ENCODE peak calls at places on chromosomes 5 and 9, in five cellular contexts. One of them, this sample, is unnamed.

GRCh38 chr9:33329996-33330395 is 39.7 kb downstream of the NFX1 start:
- DNase-seq in mesendoderm: no peak
- DNase-seq in mammary epithelial cell: peak
- DNase-seq in CD4-positive, CD25-positive, alpha-beta regulatory T cell: no peak
- DNase-seq in hepatocyte: peak
- DNase-seq in this sample: no peak

GRCh38 chr5:180649297-180650039 is at the start of gene FLT4:
- DNase-seq in mesendoderm: no peak
- DNase-seq in mammary epithelial cell: no peak
- DNase-seq in CD4-positive, CD25-positive, alpha-beta regulatory T cell: no peak
- DNase-seq in hepatocyte: peak
- DNase-seq in this sample: peak

GRCh38 chr5:60844429-60844890 is 391 bp upstream of the ELOVL7 start:
- DNase-seq in mesendoderm: peak
- DNase-seq in mammary epithelial cell: peak
- DNase-seq in CD4-positive, CD25-positive, alpha-beta regulatory T cell: no peak
- DNase-seq in hepatocyte: no peak
- DNase-seq in this sample: no peak

GRCh38 chr5:72202331-72202825 is 95.1 kb downstream of the MAP1B start:
- DNase-seq in mesendoderm: no peak
- DNase-seq in mammary epithelial cell: no peak
- DNase-seq in CD4-positive, CD25-positive, alpha-beta regulatory T cell: no peak
- DNase-seq in hepatocyte: no peak
- DNase-seq in this sample: no peak

GRCh38 chr9:108861464-108861863 is 602 bp upstream of the ACTL7A start:
- DNase-seq in mesendoderm: no peak
- DNase-seq in mammary epithelial cell: no peak
- DNase-seq in CD4-positive, CD25-positive, alpha-beta regulatory T cell: no peak
- DNase-seq in hepatocyte: no peak
- DNase-seq in this sample: no peak

GRCh38 chr5:82862247-82862646 is 214.9 kb downstream of the TMEM167A start:
- DNase-seq in mesendoderm: no peak
- DNase-seq in mammary epithelial cell: no peak
- DNase-seq in CD4-positive, CD25-positive, alpha-beta regulatory T cell: no peak
- DNase-seq in hepatocyte: no peak
- DNase-seq in this sample: no peak

GRCh38 chr5:22560115-22560514 is 293.0 kb downstream of the CDH12 start:
- DNase-seq in mesendoderm: no peak
- DNase-seq in mammary epithelial cell: peak
- DNase-seq in CD4-positive, CD25-positive, alpha-beta regulatory T cell: no peak
- DNase-seq in hepatocyte: peak
- DNase-seq in this sample: no peak

GRCh38 chr9:80485420-80485819 is 913.7 kb downstream of the TLE4 start:
- DNase-seq in mesendoderm: no peak
- DNase-seq in mammary epithelial cell: no peak
- DNase-seq in CD4-positive, CD25-positive, alpha-beta regulatory T cell: no peak
- DNase-seq in hepatocyte: no peak
- DNase-seq in this sample: no peak

GRCh38 chr5:73228052-73228451 is 55.1 kb downstream of the TMEM174 start:
- DNase-seq in mesendoderm: no peak
- DNase-seq in mammary epithelial cell: no peak
- DNase-seq in CD4-positive, CD25-positive, alpha-beta regulatory T cell: no peak
- DNase-seq in hepatocyte: no peak
- DNase-seq in this sample: no peak

GRCh38 chr5:115577329-115577728 is 24.9 kb downstream of the TICAM2 start:
- DNase-seq in mesendoderm: no peak
- DNase-seq in mammary epithelial cell: peak
- DNase-seq in CD4-positive, CD25-positive, alpha-beta regulatory T cell: no peak
- DNase-seq in hepatocyte: no peak
- DNase-seq in this sample: no peak

GRCh38 chr5:143405063-143405746 is 1.7 kb upstream of the NR3C1 start:
- DNase-seq in mesendoderm: peak
- DNase-seq in mammary epithelial cell: peak
- DNase-seq in CD4-positive, CD25-positive, alpha-beta regulatory T cell: peak
- DNase-seq in hepatocyte: peak
- DNase-seq in this sample: peak

GRCh38 chr5:137845472-137845871 is 22.2 kb upstream of the MYOT start:
- DNase-seq in mesendoderm: no peak
- DNase-seq in mammary epithelial cell: no peak
- DNase-seq in CD4-positive, CD25-positive, alpha-beta regulatory T cell: no peak
- DNase-seq in hepatocyte: no peak
- DNase-seq in this sample: no peak

GRCh38 chr9:126371007-126371870 is 44.6 kb downstream of the MVB12B start:
- DNase-seq in mesendoderm: peak
- DNase-seq in mammary epithelial cell: no peak
- DNase-seq in CD4-positive, CD25-positive, alpha-beta regulatory T cell: no peak
- DNase-seq in hepatocyte: no peak
- DNase-seq in this sample: no peak

GRCh38 chr9:87594218-87594617 is 96.6 kb downstream of the DAPK1 start:
- DNase-seq in mesendoderm: no peak
- DNase-seq in mammary epithelial cell: no peak
- DNase-seq in CD4-positive, CD25-positive, alpha-beta regulatory T cell: no peak
- DNase-seq in hepatocyte: no peak
- DNase-seq in this sample: no peak

GRCh38 chr5:4765411-4765810 is 374.7 kb upstream of the ADAMTS16 start:
- DNase-seq in mesendoderm: no peak
- DNase-seq in mammary epithelial cell: no peak
- DNase-seq in CD4-positive, CD25-positive, alpha-beta regulatory T cell: no peak
- DNase-seq in hepatocyte: no peak
- DNase-seq in this sample: no peak

GRCh38 chr5:53035868-53036381 is 46.8 kb downstream of the ITGA2 start:
- DNase-seq in mesendoderm: peak
- DNase-seq in mammary epithelial cell: peak
- DNase-seq in CD4-positive, CD25-positive, alpha-beta regulatory T cell: no peak
- DNase-seq in hepatocyte: no peak
- DNase-seq in this sample: no peak

GRCh38 chr9:28212979-28213378 is 639.7 kb upstream of the C9orf72 start:
- DNase-seq in mesendoderm: peak
- DNase-seq in mammary epithelial cell: peak
- DNase-seq in CD4-positive, CD25-positive, alpha-beta regulatory T cell: no peak
- DNase-seq in hepatocyte: peak
- DNase-seq in this sample: no peak

GRCh38 chr5:116237917-116238502 is 153.2 kb downstream of the COMMD10 start:
- DNase-seq in mesendoderm: no peak
- DNase-seq in mammary epithelial cell: no peak
- DNase-seq in CD4-positive, CD25-positive, alpha-beta regulatory T cell: no peak
- DNase-seq in hepatocyte: no peak
- DNase-seq in this sample: no peak

GRCh38 chr5:102583663-102584062 is 84.9 kb upstream of the SLCO6A1 start:
- DNase-seq in mesendoderm: no peak
- DNase-seq in mammary epithelial cell: no peak
- DNase-seq in CD4-positive, CD25-positive, alpha-beta regulatory T cell: no peak
- DNase-seq in hepatocyte: peak
- DNase-seq in this sample: no peak

GRCh38 chr5:95960802-95961616 is 642 bp downstream of the ELL2 start:
- DNase-seq in mesendoderm: peak
- DNase-seq in mammary epithelial cell: peak
- DNase-seq in CD4-positive, CD25-positive, alpha-beta regulatory T cell: peak
- DNase-seq in hepatocyte: peak
- DNase-seq in this sample: peak

GRCh38 chr5:109997191-109997590 is 307.5 kb downstream of the MAN2A1 start:
- DNase-seq in mesendoderm: peak
- DNase-seq in mammary epithelial cell: no peak
- DNase-seq in CD4-positive, CD25-positive, alpha-beta regulatory T cell: no peak
- DNase-seq in hepatocyte: no peak
- DNase-seq in this sample: no peak

GRCh38 chr5:177469061-177469628 is 4.3 kb downstream of the DBN1 start:
- DNase-seq in mesendoderm: peak
- DNase-seq in mammary epithelial cell: no peak
- DNase-seq in CD4-positive, CD25-positive, alpha-beta regulatory T cell: no peak
- DNase-seq in hepatocyte: no peak
- DNase-seq in this sample: no peak

GRCh38 chr5:178215263-178216002 is 11.1 kb downstream of the HNRNPAB start:
- DNase-seq in mesendoderm: no peak
- DNase-seq in mammary epithelial cell: no peak
- DNase-seq in CD4-positive, CD25-positive, alpha-beta regulatory T cell: no peak
- DNase-seq in hepatocyte: no peak
- DNase-seq in this sample: no peak

GRCh38 chr5:145946112-145946861 is 9.9 kb downstream of the SH3RF2 start:
- DNase-seq in mesendoderm: peak
- DNase-seq in mammary epithelial cell: peak
- DNase-seq in CD4-positive, CD25-positive, alpha-beta regulatory T cell: no peak
- DNase-seq in hepatocyte: peak
- DNase-seq in this sample: no peak

GRCh38 chr5:58199087-58199486 is 260.8 kb downstream of the PLK2 start:
- DNase-seq in mesendoderm: no peak
- DNase-seq in mammary epithelial cell: no peak
- DNase-seq in CD4-positive, CD25-positive, alpha-beta regulatory T cell: no peak
- DNase-seq in hepatocyte: no peak
- DNase-seq in this sample: no peak

GRCh38 chr5:92518318-92518913 is 1062.6 kb downstream of the NR2F1-AS1 start:
- DNase-seq in mesendoderm: peak
- DNase-seq in mammary epithelial cell: peak
- DNase-seq in CD4-positive, CD25-positive, alpha-beta regulatory T cell: no peak
- DNase-seq in hepatocyte: peak
- DNase-seq in this sample: no peak

GRCh38 chr5:151592855-151593408 is 1.8 kb upstream of the FAT2 start:
- DNase-seq in mesendoderm: peak
- DNase-seq in mammary epithelial cell: no peak
- DNase-seq in CD4-positive, CD25-positive, alpha-beta regulatory T cell: no peak
- DNase-seq in hepatocyte: peak
- DNase-seq in this sample: no peak

GRCh38 chr5:62488531-62488930 is 76.0 kb downstream of the IPO11 start:
- DNase-seq in mesendoderm: peak
- DNase-seq in mammary epithelial cell: peak
- DNase-seq in CD4-positive, CD25-positive, alpha-beta regulatory T cell: no peak
- DNase-seq in hepatocyte: no peak
- DNase-seq in this sample: no peak

GRCh38 chr5:24538345-24538744 is 106.4 kb downstream of the CDH10 start:
- DNase-seq in mesendoderm: no peak
- DNase-seq in mammary epithelial cell: no peak
- DNase-seq in CD4-positive, CD25-positive, alpha-beta regulatory T cell: no peak
- DNase-seq in hepatocyte: no peak
- DNase-seq in this sample: no peak

DNA sequence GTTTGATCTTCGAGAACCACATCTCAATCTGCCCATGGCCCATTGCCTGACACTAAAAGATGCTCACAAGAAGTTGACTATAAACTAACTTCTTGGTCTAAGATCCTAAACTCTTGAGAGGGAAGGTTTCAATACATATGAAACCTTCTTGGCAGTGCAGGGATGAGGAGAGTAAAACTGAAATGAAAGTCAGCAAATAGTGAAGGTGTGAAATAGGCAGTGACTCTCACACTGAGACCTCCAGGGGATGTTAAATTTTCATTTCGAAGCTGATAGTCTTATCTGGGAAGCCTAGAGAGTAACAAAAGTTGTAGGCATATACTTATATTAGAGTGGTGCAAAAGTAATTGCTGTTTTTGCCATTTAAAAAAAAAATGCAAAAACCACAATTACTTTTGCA is 974 bp upstream of the CYSTM1 start:
- DNase-seq in mesendoderm: no peak
- DNase-seq in mammary epithelial cell: no peak
- DNase-seq in CD4-positive, CD25-positive, alpha-beta regulatory T cell: no peak
- DNase-seq in hepatocyte: no peak
- DNase-seq in this sample: no peak
- H3K27ac ChIP-seq in mesendoderm: no peak
- H3K27ac ChIP-seq in mammary epithelial cell: no peak
- H3K27ac ChIP-seq in CD4-positive, CD25-positive, alpha-beta regulatory T cell: no peak
- H3K27ac ChIP-seq in hepatocyte: peak
- H3K27ac ChIP-seq in this sample: peak

DNA sequence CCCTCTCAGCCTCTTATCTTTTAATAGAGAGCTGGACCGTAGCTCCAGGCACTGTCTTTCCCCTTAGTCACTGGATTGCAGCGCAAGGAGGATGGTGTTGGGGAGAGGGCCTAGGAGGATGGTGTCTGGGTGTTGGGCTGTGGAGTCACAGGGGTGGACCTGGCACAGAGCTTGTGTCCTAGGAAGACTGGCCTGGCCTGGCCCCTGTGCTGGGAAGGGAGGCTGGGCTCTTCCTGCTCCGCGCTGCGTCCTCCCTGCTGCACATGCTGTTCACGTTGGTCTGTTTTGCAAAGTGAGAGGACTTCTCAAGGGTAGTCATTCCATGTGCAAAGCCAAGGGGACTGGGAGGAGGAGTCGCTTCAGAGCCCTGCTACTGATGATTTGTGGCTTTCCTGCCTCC is 123.9 kb downstream of the EHMT1 start:
- DNase-seq in mesendoderm: no peak
- DNase-seq in mammary epithelial cell: no peak
- DNase-seq in CD4-positive, CD25-positive, alpha-beta regulatory T cell: no peak
- DNase-seq in hepatocyte: peak
- DNase-seq in this sample: no peak
- H3K27ac ChIP-seq in mesendoderm: no peak
- H3K27ac ChIP-seq in mammary epithelial cell: no peak
- H3K27ac ChIP-seq in CD4-positive, CD25-positive, alpha-beta regulatory T cell: no peak
- H3K27ac ChIP-seq in hepatocyte: peak
- H3K27ac ChIP-seq in this sample: no peak

DNA sequence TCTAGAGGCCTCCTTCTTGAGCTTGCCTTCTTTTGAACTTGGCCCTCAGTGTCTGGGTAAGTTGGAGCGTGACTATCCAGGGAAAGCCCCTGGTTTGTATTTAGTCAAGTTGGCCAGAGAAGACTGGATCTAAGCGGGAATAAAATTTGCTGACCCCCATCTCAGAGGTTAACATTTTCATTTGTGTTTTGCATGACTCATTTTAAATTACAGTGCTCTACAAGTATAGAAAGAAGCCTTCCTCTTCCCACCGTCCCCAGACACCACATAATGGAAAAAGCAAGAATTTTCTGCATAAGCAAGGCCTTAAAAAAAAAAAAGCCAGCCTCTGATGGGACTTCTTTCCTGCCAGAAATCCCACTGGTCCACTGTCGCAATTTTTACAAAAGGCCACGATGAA is 27.2 kb downstream of the PIK3R1 start:
- DNase-seq in mesendoderm: no peak
- DNase-seq in mammary epithelial cell: no peak
- DNase-seq in CD4-positive, CD25-positive, alpha-beta regulatory T cell: no peak
- DNase-seq in hepatocyte: no peak
- DNase-seq in this sample: no peak
- H3K27ac ChIP-seq in mesendoderm: no peak
- H3K27ac ChIP-seq in mammary epithelial cell: no peak
- H3K27ac ChIP-seq in CD4-positive, CD25-positive, alpha-beta regulatory T cell: no peak
- H3K27ac ChIP-seq in hepatocyte: no peak
- H3K27ac ChIP-seq in this sample: no peak

DNA sequence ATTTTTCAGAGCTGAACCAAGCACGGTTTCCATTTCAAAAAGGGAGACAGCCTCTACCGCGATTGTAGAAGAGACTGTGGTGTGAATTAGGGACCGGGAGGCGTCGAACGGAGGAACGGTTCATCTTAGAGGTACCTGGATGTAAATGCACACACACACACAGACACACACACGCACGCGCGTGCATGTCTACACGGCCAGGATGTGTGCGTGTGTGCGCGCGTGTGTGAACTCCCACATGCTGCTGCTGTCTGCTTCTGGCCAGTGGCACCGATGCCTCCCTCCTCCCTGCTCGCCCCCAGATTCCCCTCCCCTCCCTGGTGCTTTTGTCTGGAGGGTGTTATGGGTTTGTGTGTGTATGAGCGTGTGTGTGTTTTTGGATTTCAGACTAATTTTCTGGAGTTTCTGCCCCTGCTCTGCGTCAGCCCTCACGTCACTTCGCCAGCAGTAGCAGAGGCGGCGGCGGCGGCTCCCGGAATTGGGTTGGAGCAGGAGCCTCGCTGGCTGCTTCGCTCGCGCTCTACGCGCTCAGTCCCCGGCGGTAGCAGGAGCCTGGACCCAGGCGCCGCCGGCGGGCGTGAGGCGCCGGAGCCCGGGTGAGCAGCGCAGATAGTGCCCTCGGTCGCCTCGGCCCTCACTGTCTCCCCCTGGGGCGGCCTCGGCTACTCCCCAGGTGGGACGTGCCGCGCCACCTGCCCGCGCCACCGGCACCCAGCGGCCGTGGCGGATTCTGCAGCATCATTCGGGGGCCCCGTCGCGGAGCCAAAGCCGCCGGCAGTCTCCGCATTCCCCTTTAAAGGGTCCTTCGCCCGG is at the start of gene NTRK2:
- DNase-seq in mesendoderm: peak
- DNase-seq in mammary epithelial cell: peak
- DNase-seq in CD4-positive, CD25-positive, alpha-beta regulatory T cell: no peak
- DNase-seq in hepatocyte: peak
- DNase-seq in this sample: no peak
- H3K27ac ChIP-seq in mesendoderm: no peak
- H3K27ac ChIP-seq in mammary epithelial cell: no peak
- H3K27ac ChIP-seq in CD4-positive, CD25-positive, alpha-beta regulatory T cell: no peak
- H3K27ac ChIP-seq in hepatocyte: no peak
- H3K27ac ChIP-seq in this sample: no peak